ENCODE peak calls at places on chromosomes 2 and 18, in six cellular contexts. I is GM23338, O is fibroblast of pulmonary artery, X is testis, Y is bronchial epithelial cell, Z is fibroblast of mammary gland. V is an unnamed sample.

GRCh38 chr2:225584821-225585220 is 185.3 kb downstream of the NYAP2 start:
- DNase-seq in I (no peak), O (no peak), X (no peak), Y (no peak), Z (no peak), V (no peak)

GRCh38 chr18:29156531-29156930 is 979.6 kb upstream of the CDH2 start:
- DNase-seq in I (no peak), O (no peak), X (no peak), Y (peak), Z (no peak), V (no peak)

GRCh38 chr18:6729247-6730091 is at the start of gene ARHGAP28:
- DNase-seq in I (peak), O (peak), X (peak), Y (peak), Z (peak), V (peak)

GRCh38 chr18:8715599-8715998 is 10.2 kb downstream of the MTCL1 start:
- DNase-seq in I (no peak), O (no peak), X (no peak), Y (no peak), Z (no peak), V (no peak)

GRCh38 chr2:180191352-180192124 is 184.4 kb upstream of the CWC22 start:
- DNase-seq in I (no peak), O (peak), X (no peak), Y (no peak), Z (peak), V (peak)

GRCh38 chr2:216015722-216016464 is 2.5 kb upstream of the MREG start:
- DNase-seq in I (no peak), O (no peak), X (no peak), Y (no peak), Z (no peak), V (no peak)

GRCh38 chr2:3557588-3558204 is 437 bp downstream of the RNASEH1 start:
- DNase-seq in I (no peak), O (no peak), X (no peak), Y (no peak), Z (no peak), V (no peak)

GRCh38 chr2:119083416-119083815 is 75.1 kb downstream of the C1QL2 start:
- DNase-seq in I (no peak), O (no peak), X (no peak), Y (no peak), Z (no peak), V (no peak)

GRCh38 chr2:165675551-165675968 is 118.5 kb downstream of the GALNT3 start:
- DNase-seq in I (no peak), O (peak), X (no peak), Y (peak), Z (no peak), V (no peak)

GRCh38 chr2:46270384-46270783 is 26.8 kb upstream of the EPAS1 start:
- DNase-seq in I (no peak), O (no peak), X (no peak), Y (peak), Z (no peak), V (peak)

GRCh38 chr2:45315881-45316280 is 295.2 kb downstream of the SRBD1 start:
- DNase-seq in I (no peak), O (peak), X (peak), Y (peak), Z (peak), V (peak)

GRCh38 chr18:60021556-60021955 is 121.8 kb downstream of the PMAIP1 start:
- DNase-seq in I (no peak), O (no peak), X (no peak), Y (no peak), Z (no peak), V (no peak)

GRCh38 chr2:18926633-18927524 is 337.5 kb upstream of the NT5C1B start:
- DNase-seq in I (no peak), O (no peak), X (no peak), Y (no peak), Z (peak), V (no peak)

GRCh38 chr2:239285071-239285931 is 115.5 kb downstream of the HDAC4 start:
- DNase-seq in I (no peak), O (peak), X (no peak), Y (no peak), Z (no peak), V (no peak)

GRCh38 chr18:51653507-51654213 is 456.2 kb upstream of the MEX3C start:
- DNase-seq in I (no peak), O (no peak), X (no peak), Y (no peak), Z (no peak), V (no peak)

GRCh38 chr2:30293303-30293912 is 62.1 kb downstream of the LBH start:
- DNase-seq in I (no peak), O (peak), X (no peak), Y (peak), Z (peak), V (peak)

GRCh38 chr2:216822470-216822869 is 37.4 kb downstream of the TNP1 start:
- DNase-seq in I (no peak), O (no peak), X (no peak), Y (no peak), Z (no peak), V (no peak)

GRCh38 chr2:229416116-229416694 is 145.1 kb upstream of the PID1 start:
- DNase-seq in I (no peak), O (peak), X (peak), Y (no peak), Z (peak), V (peak)

GRCh38 chr2:17300141-17300540 is 218.1 kb downstream of the RAD51AP2 start:
- DNase-seq in I (no peak), O (peak), X (no peak), Y (peak), Z (peak), V (peak)

GRCh38 chr2:58702302-58702696 is 461.2 kb upstream of the FANCL start:
- DNase-seq in I (peak), O (peak), X (no peak), Y (peak), Z (no peak), V (no peak)

GRCh38 chr2:205510345-205510744 is 172.0 kb upstream of the NRP2 start:
- DNase-seq in I (no peak), O (no peak), X (no peak), Y (no peak), Z (no peak), V (no peak)

GRCh38 chr2:232447638-232448472 is 8.1 kb upstream of the ALPI start:
- DNase-seq in I (no peak), O (no peak), X (no peak), Y (no peak), Z (no peak), V (no peak)

GRCh38 chr2:118817469-118817868 is 30.0 kb downstream of the EN1 start:
- DNase-seq in I (no peak), O (no peak), X (no peak), Y (no peak), Z (no peak), V (no peak)

GRCh38 chr2:133130548-133131246 is 437.6 kb downstream of the NCKAP5 start:
- DNase-seq in I (no peak), O (peak), X (no peak), Y (peak), Z (no peak), V (peak)

GRCh38 chr2:75174519-75174918 is 24.8 kb downstream of the TACR1 start:
- DNase-seq in I (no peak), O (no peak), X (no peak), Y (no peak), Z (no peak), V (no peak)

GRCh38 chr2:9087151-9087681 is 83.7 kb upstream of the MBOAT2 start:
- DNase-seq in I (no peak), O (no peak), X (no peak), Y (no peak), Z (no peak), V (peak)

GRCh38 chr2:8412082-8412481 is 269.8 kb upstream of the ID2 start:
- DNase-seq in I (no peak), O (no peak), X (no peak), Y (no peak), Z (peak), V (no peak)

GRCh38 chr2:216880509-216881184 is 20.8 kb upstream of the TNP1 start:
- DNase-seq in I (no peak), O (no peak), X (peak), Y (peak), Z (no peak), V (peak)

GRCh38 chr2:74079522-74080341 is 68.0 kb downstream of the BOLA3 start:
- DNase-seq in I (no peak), O (no peak), X (no peak), Y (no peak), Z (no peak), V (peak)

GRCh38 chr18:58303363-58303762 is 259.3 kb downstream of the NEDD4L start:
- DNase-seq in I (no peak), O (no peak), X (no peak), Y (no peak), Z (no peak), V (no peak)

DNA sequence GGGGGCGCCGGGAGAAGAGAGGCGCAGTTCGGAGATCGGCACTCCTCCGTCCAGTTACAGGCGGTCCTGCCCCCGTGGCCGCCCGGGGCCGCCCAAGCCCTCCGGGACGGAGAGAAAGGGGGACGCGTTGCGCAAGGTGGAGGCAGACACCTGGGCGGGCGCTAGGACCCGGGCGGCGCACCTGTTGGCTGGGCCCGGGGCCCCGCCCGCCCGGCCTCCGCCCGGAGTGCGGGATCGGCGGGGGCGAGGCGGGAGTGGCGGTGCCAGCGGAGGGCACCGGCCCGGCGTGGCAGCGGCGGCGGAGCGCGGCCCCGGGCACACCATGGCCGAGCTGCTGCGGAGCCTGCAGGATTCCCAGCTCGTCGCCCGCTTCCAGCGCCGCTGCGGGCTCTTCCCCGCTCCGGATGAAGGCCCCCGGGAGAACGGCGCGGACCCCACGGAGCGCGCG is at the start of gene SGPP2:
- DNase-seq in I (peak), O (no peak), X (peak), Y (no peak), Z (no peak), V (no peak)
- TF ChIP-seq CTCF in I (no peak), O (no peak), X (no peak), Y (no peak), Z (no peak), V (no peak)

GRCh38 chr2:172106128-172106961 is 3.6 kb upstream of the DLX2 start:
- DNase-seq in I (peak), O (no peak), X (no peak), Y (no peak), Z (peak), V (peak)
- H3K4me3 ChIP-seq in I (peak), O (peak), X (no peak), Y (peak), Z (peak), V (peak)

DNA sequence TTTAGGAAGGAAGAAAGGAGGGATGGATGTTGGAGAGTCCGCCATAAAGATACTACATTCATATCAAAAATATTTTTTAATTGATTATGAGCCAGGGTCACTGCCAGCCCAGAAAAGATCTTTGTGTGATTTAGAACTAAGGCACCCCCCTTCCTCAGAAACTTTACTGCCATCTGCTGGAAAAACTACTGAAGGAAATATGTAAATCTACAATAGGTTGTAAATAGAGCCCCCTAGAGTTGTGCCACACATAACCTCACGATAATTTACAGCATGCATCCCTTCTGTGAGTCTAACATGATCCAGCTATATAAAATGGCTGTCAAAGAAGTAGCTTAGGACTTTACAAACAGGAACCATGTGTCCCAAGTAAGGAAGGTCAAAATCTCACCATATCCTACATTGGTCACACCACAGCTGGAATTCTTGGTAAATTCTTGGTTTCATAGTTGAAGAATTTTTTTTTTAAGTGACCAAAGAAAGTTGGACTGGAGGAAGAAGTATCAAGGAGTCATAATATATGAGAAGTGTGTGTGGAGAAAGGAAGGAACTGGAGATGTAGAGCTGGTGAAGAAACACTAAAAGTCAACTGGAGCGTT is 152.5 kb downstream of the CYP26B1 start:
- DNase-seq in I (peak), O (peak), X (no peak), Y (peak), Z (peak), V (peak)
- TF ChIP-seq CTCF in I (peak), O (peak), X (no peak), Y (peak), Z (peak), V (peak)

GRCh38 chr2:147031897-147032296 is 812.9 kb upstream of the ACVR2A start:
- DNase-seq in I (no peak), O (no peak), X (no peak), Y (no peak), Z (no peak), V (peak)

GRCh38 chr2:147026664-147027278 is 818.1 kb upstream of the ACVR2A start:
- DNase-seq in I (no peak), O (peak), X (no peak), Y (peak), Z (peak), V (peak)

GRCh38 chr2:147027451-147027850 is 817.4 kb upstream of the ACVR2A start:
- DNase-seq in I (no peak), O (no peak), X (no peak), Y (no peak), Z (no peak), V (peak)

GRCh38 chr2:147033046-147033445 is 811.8 kb upstream of the ACVR2A start:
- DNase-seq in I (no peak), O (peak), X (no peak), Y (peak), Z (peak), V (peak)

DNA sequence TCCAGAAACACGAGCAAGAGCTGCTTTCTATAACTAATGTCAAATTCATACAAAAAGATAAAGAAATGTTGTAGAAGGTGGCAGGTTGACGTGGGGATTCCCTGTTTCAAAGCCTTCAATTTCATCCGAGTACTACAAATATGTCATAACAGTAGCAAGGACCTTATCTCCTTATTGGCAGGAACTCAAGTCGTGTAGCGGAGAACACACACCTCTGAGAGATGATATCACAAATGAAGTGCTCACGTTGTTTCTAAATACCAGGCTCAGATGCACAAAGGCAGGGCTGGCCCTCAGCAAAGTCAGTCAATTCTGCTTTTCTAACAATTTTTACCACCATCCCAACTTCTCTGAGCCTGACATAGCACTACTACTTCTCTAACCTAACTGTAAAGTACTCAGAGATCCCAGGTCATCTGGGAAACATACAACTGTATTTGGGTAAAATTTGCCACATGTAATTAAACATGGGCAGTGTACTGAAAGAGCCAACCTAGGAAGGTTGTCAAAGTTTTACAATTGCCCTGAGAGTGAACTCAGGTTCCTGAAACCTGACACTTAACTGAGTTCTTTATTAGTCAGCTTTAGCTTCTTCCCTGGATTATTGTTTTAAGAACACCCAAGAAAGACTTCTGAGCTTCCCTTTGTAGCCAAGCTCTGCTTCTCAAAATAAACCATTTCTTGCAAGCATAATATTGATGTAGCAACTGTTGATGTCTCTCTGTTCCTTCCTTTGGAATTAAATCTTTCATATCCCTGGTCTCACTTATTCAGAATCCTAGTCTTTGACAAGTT is 813.7 kb upstream of the ACVR2A start:
- DNase-seq in I (peak), O (peak), X (no peak), Y (peak), Z (peak), V (peak)
- H3K4me3 ChIP-seq in I (no peak), O (no peak), X (no peak), Y (no peak), Z (no peak), V (no peak)

GRCh38 chr18:23205980-23206379 is 70.7 kb downstream of the CABLES1 start:
- DNase-seq in I (no peak), O (no peak), X (no peak), Y (no peak), Z (no peak), V (no peak)

GRCh38 chr18:23209031-23209430 is 73.7 kb downstream of the CABLES1 start:
- DNase-seq in I (no peak), O (peak), X (no peak), Y (peak), Z (no peak), V (no peak)

GRCh38 chr18:23207994-23208393 is 72.7 kb downstream of the CABLES1 start:
- DNase-seq in I (no peak), O (no peak), X (no peak), Y (no peak), Z (no peak), V (no peak)

GRCh38 chr18:23208600-23208999 is 73.3 kb downstream of the CABLES1 start:
- DNase-seq in I (no peak), O (no peak), X (no peak), Y (no peak), Z (no peak), V (no peak)

GRCh38 chr18:23207191-23207955 is 72.1 kb downstream of the CABLES1 start:
- DNase-seq in I (peak), O (no peak), X (no peak), Y (no peak), Z (peak), V (no peak)
- TF ChIP-seq CTCF in I (peak), O (peak), X (no peak), Y (peak), Z (peak), V (peak)